ENCODE peak calls at places on chromosome 1, in six cellular contexts. I is CD8-positive, alpha-beta T cell; P is mucosa of descending colon; G is neural progenitor cell; B is esophagus squamous epithelium; Q is brain microvascular endothelial cell. E is an unnamed sample.
A peak's percentile ranks its signal among the peaks of the same experiment; 100 is the strongest.

GRCh38 chr1:66571789-66572188 is 37.8 kb downstream of the SGIP1 start:
- DNase-seq in G (no peak), P (no peak), Q (no peak), I (no peak), B (no peak), E (no peak)

GRCh38 chr1:33768821-33769220 is 95.1 kb upstream of the HMGB4 start:
- DNase-seq in B (no peak), P (no peak), G (no peak), I (no peak), Q (no peak), E (no peak)

GRCh38 chr1:42240964-42241755 is 76.6 kb upstream of the GUCA2A start:
- DNase-seq in Q (peak; percentile 16), G (no peak), I (no peak), B (no peak), P (no peak), E (no peak)

GRCh38 chr1:218467101-218467728 is 122.1 kb downstream of the TGFB2 start:
- DNase-seq in I (no peak), Q (no peak), G (no peak), P (no peak), B (no peak), E (no peak)

GRCh38 chr1:224435999-224436398 is 1.4 kb upstream of the WDR26 start:
- DNase-seq in I (no peak), P (no peak), G (no peak), B (no peak), Q (no peak), E (no peak)

GRCh38 chr1:205579711-205580110 is 52.1 kb downstream of the ELK4 start:
- DNase-seq in B (no peak), I (no peak), Q (no peak), G (no peak), P (no peak), E (no peak)

GRCh38 chr1:109425902-109426277 is 358 bp downstream of the PSMA5 start:
- DNase-seq in P (peak; percentile 57), Q (peak; percentile 38), I (no peak), G (no peak), B (no peak), E (peak; percentile 84)

GRCh38 chr1:3518256-3518655 is 63.8 kb downstream of the ARHGEF16 start:
- DNase-seq in Q (no peak), G (no peak), I (peak; percentile 61), P (no peak), B (no peak), E (no peak)

GRCh38 chr1:147273409-147274307 is 31.2 kb downstream of the CHD1L start:
- DNase-seq in P (peak; percentile 60), G (peak; percentile 68), Q (peak; percentile 76), I (no peak), B (no peak), E (peak; percentile 32)

GRCh38 chr1:246215505-246215893 is 291.6 kb downstream of the SMYD3 start:
- DNase-seq in G (no peak), I (no peak), P (no peak), B (no peak), Q (no peak), E (no peak)

GRCh38 chr1:18922319-18922726 is 20.0 kb upstream of the ALDH4A1 start:
- DNase-seq in Q (peak; percentile 78), P (peak; percentile 61), G (peak; percentile 58), I (no peak), B (no peak), E (peak; percentile 64)

GRCh38 chr1:29326123-29326522 is 89.8 kb downstream of the PTPRU start:
- DNase-seq in Q (no peak), I (no peak), B (no peak), G (no peak), P (no peak), E (no peak)

GRCh38 chr1:36876990-36877389 is 157.3 kb downstream of the GRIK3 start:
- DNase-seq in B (no peak), I (peak; percentile 11), Q (no peak), G (no peak), P (no peak), E (no peak)

GRCh38 chr1:221053889-221054288 is 174.6 kb downstream of the HLX start:
- DNase-seq in Q (no peak), G (no peak), P (no peak), B (no peak), I (no peak), E (no peak)

GRCh38 chr1:21060523-21060922 is 116.2 kb downstream of the EIF4G3 start:
- DNase-seq in B (no peak), Q (no peak), P (no peak), G (no peak), I (no peak), E (no peak)

GRCh38 chr1:93878501-93878888 is 511 bp downstream of the DNTTIP2 start:
- DNase-seq in Q (peak; percentile 25), P (peak; percentile 62), B (no peak), I (peak; percentile 62), G (peak; percentile 56), E (peak; percentile 38)

GRCh38 chr1:5596651-5597050 is 395.6 kb downstream of the NPHP4 start:
- DNase-seq in B (no peak), P (no peak), Q (no peak), I (no peak), G (no peak), E (no peak)

GRCh38 chr1:229596961-229597699 is 28.8 kb downstream of the TAF5L start:
- DNase-seq in Q (peak; percentile 64), G (no peak), B (no peak), I (no peak), P (peak; percentile 12), E (peak; percentile 70)

GRCh38 chr1:18965206-18966173 is 9.0 kb upstream of the IFFO2 start:
- DNase-seq in B (no peak), P (no peak), G (peak; percentile 82), I (no peak), Q (no peak), E (no peak)

GRCh38 chr1:198678301-198678836 is 39.5 kb downstream of the PTPRC start:
- DNase-seq in Q (no peak), I (no peak), B (no peak), G (peak; percentile 47), P (no peak), E (no peak)

GRCh38 chr1:157367091-157367739 is 185.1 kb downstream of the FCRL5 start:
- DNase-seq in I (no peak), P (no peak), Q (no peak), B (no peak), G (no peak), E (no peak)

GRCh38 chr1:206535853-206536188 is 28.5 kb downstream of the RASSF5 start:
- DNase-seq in G (no peak), I (no peak), P (no peak), B (no peak), Q (no peak), E (no peak)

GRCh38 chr1:227939791-227940771 is 7.7 kb downstream of the WNT9A start:
- DNase-seq in B (no peak), G (no peak), I (no peak), Q (no peak), P (no peak), E (no peak)

GRCh38 chr1:1947493-1947892 is 28.4 kb upstream of the TMEM52 start:
- DNase-seq in I (no peak), P (no peak), B (no peak), Q (no peak), G (no peak), E (no peak)

GRCh38 chr1:36471830-36472641 is 7.9 kb upstream of the MRPS15 start:
- DNase-seq in Q (no peak), B (no peak), I (no peak), P (no peak), G (peak; percentile 12), E (no peak)

GRCh38 chr1:121458291-121459048 is 273.7 kb downstream of the SRGAP2C start:
- DNase-seq in I (no peak), G (no peak), P (no peak), B (no peak), Q (no peak), E (no peak)

GRCh38 chr1:235106457-235106856 is 22.2 kb downstream of the TOMM20 start:
- DNase-seq in G (no peak), Q (no peak), B (no peak), I (peak; percentile 21), P (no peak), E (no peak)

GRCh38 chr1:29640428-29640785 is 404.1 kb downstream of the PTPRU start:
- DNase-seq in P (no peak), G (no peak), I (peak; percentile 36), B (no peak), Q (no peak), E (no peak)

GRCh38 chr1:9294910-9295636 is 2.4 kb downstream of the SPSB1 start:
- DNase-seq in G (no peak), B (no peak), I (no peak), Q (peak; percentile 45), P (peak; percentile 61), E (no peak)
- H3K4me3 ChIP-seq in G (no peak overlapping the region), B (peak overlapping the region; percentile 87), I (no peak overlapping the region), Q (peak overlapping the region; percentile 97), P (no peak overlapping the region), E (peak overlapping the region; percentile 88)

GRCh38 chr1:46303872-46304326 is 401 bp downstream of the UQCRH start:
- DNase-seq in Q (no peak), I (no peak), B (no peak), G (no peak), P (no peak), E (no peak)

GRCh38 chr1:46306159-46306530 is 2.6 kb downstream of the UQCRH start:
- DNase-seq in B (no peak), G (no peak), I (no peak), Q (no peak), P (no peak), E (no peak)

GRCh38 chr1:46310321-46310720 is 6.8 kb downstream of the UQCRH start:
- DNase-seq in I (no peak), Q (no peak), G (no peak), B (no peak), P (no peak), E (no peak)

GRCh38 chr1:46309401-46310159 is 6.1 kb downstream of the UQCRH start:
- DNase-seq in I (no peak), G (no peak), P (no peak), B (no peak), Q (no peak), E (no peak)
- H3K4me3 ChIP-seq in I (no peak overlapping the region), G (no peak overlapping the region), P (no peak overlapping the region), B (no peak overlapping the region), Q (no peak overlapping the region), E (no peak overlapping the region)

GRCh38 chr1:162444903-162445302 is 33.0 kb upstream of the SH2D1B start:
- DNase-seq in Q (no peak), I (no peak), P (no peak), B (no peak), G (no peak), E (no peak)
- H3K4me3 ChIP-seq in Q (no peak overlapping the region), I (no peak overlapping the region), P (no peak overlapping the region), B (no peak overlapping the region), G (no peak overlapping the region), E (no peak overlapping the region)

GRCh38 chr1:150558761-150559626 is 9.8 kb downstream of the ADAMTSL4 start:
- DNase-seq in B (no peak), G (no peak), I (no peak), Q (no peak), P (no peak), E (no peak)
- H3K4me3 ChIP-seq in B (peak overlapping the region; percentile 72), G (no peak overlapping the region), I (no peak overlapping the region), Q (no peak overlapping the region), P (no peak overlapping the region), E (no peak overlapping the region)

E was measured in MG63.